ENCODE peak calls at places on chromosome 11, in eight cellular contexts. R is PC-9, Y is fibroblast of mammary gland, S is WTC11, T is body of pancreas, L is pancreas, J is cardiac fibroblast, X is B cell. G is an unnamed sample.

GRCh38 chr11:10778217-10778970 is 27.3 kb downstream of the CTR9 start:
- DNase-seq in R (no peak), Y (peak), S (no peak), T (peak), L (no peak), J (peak), X (no peak), G (no peak)

GRCh38 chr11:68447015-68447801 is 13.3 kb upstream of the PPP6R3 start:
- DNase-seq in R (peak), Y (peak), S (peak), T (peak), L (peak), J (peak), X (peak), G (peak)

GRCh38 chr11:80146231-80146630 is 705.4 kb upstream of the TENM4 start:
- DNase-seq in R (peak), Y (peak), S (no peak), T (no peak), L (no peak), J (no peak), X (no peak), G (no peak)

GRCh38 chr11:100445231-100445735 is 241.8 kb upstream of the ARHGAP42 start:
- DNase-seq in R (peak), Y (peak), S (no peak), T (peak), L (peak), J (peak), X (no peak), G (no peak)

GRCh38 chr11:93887111-93887510 is 36.7 kb upstream of the VSTM5 start:
- DNase-seq in R (no peak), Y (no peak), S (no peak), T (no peak), L (no peak), J (no peak), X (no peak), G (no peak)

GRCh38 chr11:93842461-93842860 is 8.0 kb downstream of the VSTM5 start:
- DNase-seq in R (peak), Y (peak), S (no peak), T (peak), L (peak), J (peak), X (no peak), G (no peak)

GRCh38 chr11:10991372-10991771 is 133.5 kb upstream of the ZBED5 start:
- DNase-seq in R (no peak), Y (no peak), S (no peak), T (no peak), L (no peak), J (no peak), X (no peak), G (no peak)

GRCh38 chr11:565921-566509 is 5.2 kb downstream of the RASSF7 start:
- DNase-seq in R (no peak), Y (no peak), S (no peak), T (no peak), L (no peak), J (no peak), X (no peak), G (no peak)

GRCh38 chr11:34366522-34366921 is 8.7 kb upstream of the ABTB2 start:
- DNase-seq in R (peak), Y (peak), S (peak), T (peak), L (peak), J (peak), X (no peak), G (peak)

GRCh38 chr11:134202661-134203060 is 21.1 kb downstream of the NCAPD3 start:
- DNase-seq in R (no peak), Y (no peak), S (no peak), T (no peak), L (no peak), J (no peak), X (no peak), G (no peak)

GRCh38 chr11:32396331-32396730 is 39.0 kb downstream of the WT1 start:
- DNase-seq in R (no peak), Y (no peak), S (no peak), T (no peak), L (no peak), J (no peak), X (no peak), G (no peak)

GRCh38 chr11:134041791-134042696 is 26.8 kb upstream of the JAM3 start:
- DNase-seq in R (no peak), Y (no peak), S (no peak), T (no peak), L (no peak), J (no peak), X (no peak), G (no peak)

GRCh38 chr11:94402355-94402754 is 1.1 kb upstream of the GPR83 start:
- DNase-seq in R (no peak), Y (no peak), S (no peak), T (no peak), L (no peak), J (no peak), X (no peak), G (no peak)

GRCh38 chr11:111845256-111846028 is 25.9 kb downstream of the ALG9 start:
- DNase-seq in R (peak), Y (peak), S (no peak), T (no peak), L (no peak), J (no peak), X (no peak), G (no peak)

GRCh38 chr11:75384438-75385080 is 14.8 kb upstream of the RPS3 start:
- DNase-seq in R (peak), Y (peak), S (peak), T (peak), L (peak), J (peak), X (peak), G (peak)

GRCh38 chr11:64868904-64869570 is 9.4 kb downstream of the EHD1 start:
- DNase-seq in R (peak), Y (peak), S (no peak), T (no peak), L (no peak), J (peak), X (no peak), G (no peak)

GRCh38 chr11:8807544-8808225 is 103.3 kb upstream of the AKIP1 start:
- DNase-seq in R (no peak), Y (peak), S (no peak), T (peak), L (peak), J (peak), X (no peak), G (no peak)

GRCh38 chr11:3196161-3197043 is 22.2 kb downstream of the MRGPRG start:
- DNase-seq in R (no peak), Y (no peak), S (no peak), T (no peak), L (no peak), J (no peak), X (no peak), G (no peak)

GRCh38 chr11:64385953-64386704 is 27.2 kb downstream of the RPS6KA4 start:
- DNase-seq in R (peak), Y (peak), S (no peak), T (no peak), L (no peak), J (peak), X (no peak), G (no peak)

GRCh38 chr11:70579376-70579955 is 181.1 kb downstream of the CTTN start:
- DNase-seq in R (no peak), Y (no peak), S (no peak), T (no peak), L (no peak), J (no peak), X (no peak), G (no peak)

GRCh38 chr11:17548444-17548843 is 1.4 kb downstream of the OTOG start:
- DNase-seq in R (no peak), Y (no peak), S (no peak), T (no peak), L (no peak), J (no peak), X (no peak), G (no peak)

DNA sequence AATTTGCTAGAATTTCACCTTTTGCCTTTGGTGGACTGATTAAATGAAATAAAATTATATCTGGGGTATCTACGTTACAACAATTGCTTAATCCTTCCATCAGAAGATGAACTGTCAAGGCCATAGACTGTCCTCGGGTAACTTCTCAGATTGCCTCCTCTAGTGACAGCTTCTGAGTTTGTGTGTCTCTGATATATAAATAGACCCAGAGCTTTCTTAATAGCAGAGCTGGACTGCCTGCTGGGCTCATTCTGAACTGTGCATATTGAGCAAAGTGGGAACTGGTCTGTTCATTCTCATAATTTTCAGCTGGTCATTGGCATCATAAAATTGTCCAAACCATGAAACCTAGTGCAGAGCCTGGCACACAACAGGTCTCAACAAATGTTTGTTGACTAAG is 99.1 kb upstream of the GRAMD1B start:
- DNase-seq in R (no peak), Y (no peak), S (no peak), T (no peak), L (no peak), J (no peak), X (no peak), G (no peak)
- TF ChIP-seq CTCF in R (no peak), Y (no peak), S (no peak), T (no peak), L (no peak), J (no peak), X (no peak), G (no peak)

GRCh38 chr11:29024386-29024785 is 916.2 kb downstream of the METTL15 start:
- DNase-seq in R (no peak), Y (peak), S (no peak), T (no peak), L (no peak), J (peak), X (no peak), G (no peak)

GRCh38 chr11:29018631-29019030 is 910.4 kb downstream of the METTL15 start:
- DNase-seq in R (no peak), Y (peak), S (no peak), T (no peak), L (no peak), J (peak), X (no peak), G (no peak)

GRCh38 chr11:29022676-29023075 is 914.5 kb downstream of the METTL15 start:
- DNase-seq in R (no peak), Y (no peak), S (no peak), T (no peak), L (no peak), J (peak), X (no peak), G (no peak)

GRCh38 chr11:29017941-29018340 is 909.8 kb downstream of the METTL15 start:
- DNase-seq in R (no peak), Y (no peak), S (no peak), T (no peak), L (no peak), J (no peak), X (no peak), G (no peak)

GRCh38 chr11:29019960-29020683 is 911.9 kb downstream of the METTL15 start:
- DNase-seq in R (peak), Y (peak), S (peak), T (no peak), L (no peak), J (peak), X (no peak), G (no peak)
- TF ChIP-seq CTCF in R (peak), Y (peak), S (peak), T (peak), L (peak), J (peak), X (no peak), G (no peak)

GRCh38 chr11:61718613-61719302 is 33.7 kb upstream of the MYRF start:
- DNase-seq in R (no peak), Y (peak), S (peak), T (no peak), L (no peak), J (peak), X (no peak), G (no peak)
- TF ChIP-seq CTCF in R (no peak), Y (no peak), S (no peak), T (no peak), L (no peak), J (no peak), X (no peak), G (no peak)

GRCh38 chr11:132024587-132025295 is 654.3 kb downstream of the NTM start:
- DNase-seq in R (no peak), Y (peak), S (no peak), T (no peak), L (no peak), J (peak), X (no peak), G (no peak)

GRCh38 chr11:132032555-132032954 is 662.1 kb downstream of the NTM start:
- DNase-seq in R (no peak), Y (peak), S (no peak), T (no peak), L (no peak), J (peak), X (no peak), G (no peak)

GRCh38 chr11:132026746-132027145 is 656.3 kb downstream of the NTM start:
- DNase-seq in R (no peak), Y (no peak), S (no peak), T (no peak), L (no peak), J (no peak), X (no peak), G (no peak)

GRCh38 chr11:132030896-132031295 is 660.5 kb downstream of the NTM start:
- DNase-seq in R (no peak), Y (no peak), S (no peak), T (no peak), L (no peak), J (no peak), X (no peak), G (no peak)

GRCh38 chr11:132028380-132029240 is 658.2 kb downstream of the NTM start:
- DNase-seq in R (no peak), Y (peak), S (no peak), T (peak), L (no peak), J (peak), X (no peak), G (no peak)
- TF ChIP-seq CTCF in R (no peak), Y (peak), S (no peak), T (peak), L (peak), J (peak), X (no peak), G (no peak)

DNA sequence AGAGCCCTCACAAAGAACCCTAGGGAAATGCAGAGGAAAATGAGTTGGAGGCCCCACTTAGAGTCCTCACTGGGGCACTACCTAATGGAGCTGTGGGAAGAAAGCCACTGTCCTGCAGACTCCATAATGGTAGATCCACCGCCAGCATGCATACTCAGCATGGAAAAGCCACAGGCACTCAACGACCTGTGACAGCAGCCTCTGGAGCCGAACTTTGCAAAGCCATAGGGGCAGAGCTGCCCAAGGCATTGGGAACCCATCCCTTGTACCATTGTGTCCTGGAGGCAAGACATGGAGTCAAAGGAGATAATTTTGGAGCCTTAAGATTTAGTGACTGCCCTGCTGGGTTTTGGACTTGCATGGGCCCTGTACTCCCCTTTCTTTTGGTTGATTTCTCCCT is 18.8 kb downstream of the BBOX1 start:
- DNase-seq in R (no peak), Y (no peak), S (no peak), T (no peak), L (no peak), J (no peak), X (no peak), G (no peak)
- TF ChIP-seq CTCF in R (no peak), Y (no peak), S (no peak), T (no peak), L (no peak), J (no peak), X (no peak), G (no peak)

DNA sequence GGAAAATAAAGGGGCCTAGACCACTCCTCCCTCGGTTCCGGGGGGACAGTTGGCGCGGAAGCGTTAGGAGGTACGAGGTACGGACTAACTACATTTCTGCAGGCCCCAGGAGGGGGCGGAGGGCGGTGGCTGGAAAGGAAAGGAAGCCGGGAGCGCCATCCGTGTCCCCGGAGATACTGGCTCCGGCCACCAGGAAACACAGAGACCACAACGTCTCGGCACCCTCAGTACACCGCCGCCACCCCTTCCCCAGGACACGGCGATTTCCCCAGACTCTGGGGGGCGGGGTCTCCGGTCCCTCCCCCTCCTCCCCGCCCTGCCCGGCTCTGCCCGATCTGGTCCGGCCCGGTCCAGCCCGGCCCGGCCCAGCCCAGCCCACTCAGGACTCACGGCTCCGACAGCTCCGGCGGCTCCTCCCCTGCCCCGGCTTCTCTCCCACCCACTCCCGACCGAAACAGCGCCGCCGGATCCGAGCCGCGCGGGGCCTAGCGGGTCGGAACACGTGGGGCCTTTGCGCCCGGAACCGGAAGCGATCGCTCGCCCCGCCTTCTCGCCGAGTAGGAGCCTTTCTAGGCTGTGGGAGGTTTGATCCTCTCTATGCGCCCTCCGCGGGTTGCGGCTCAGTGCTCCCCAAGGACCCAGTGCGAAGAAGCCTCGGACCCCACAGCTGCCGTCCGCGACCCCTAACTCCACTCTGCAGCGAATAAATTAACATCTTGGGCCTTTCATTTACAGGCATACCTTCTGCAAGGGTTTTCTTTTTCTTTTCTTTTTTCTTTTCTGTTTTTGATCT is at the start of gene ZNF202:
- DNase-seq in R (peak), Y (peak), S (peak), T (peak), L (peak), J (peak), X (peak), G (peak)
- TF ChIP-seq CTCF in R (peak), Y (no peak), S (no peak), T (peak), L (peak), J (peak), X (no peak), G (no peak)

GRCh38 chr11:113591122-113591521 is 115.0 kb downstream of the TMPRSS5 start:
- DNase-seq in R (no peak), Y (no peak), S (no peak), T (no peak), L (no peak), J (no peak), X (no peak), G (no peak)

GRCh38 chr11:113581713-113582112 is 106.5 kb upstream of the DRD2 start:
- DNase-seq in R (no peak), Y (no peak), S (no peak), T (no peak), L (no peak), J (no peak), X (no peak), G (no peak)

GRCh38 chr11:113584371-113584770 is 109.2 kb upstream of the DRD2 start:
- DNase-seq in R (no peak), Y (no peak), S (no peak), T (no peak), L (no peak), J (no peak), X (no peak), G (no peak)

DNA sequence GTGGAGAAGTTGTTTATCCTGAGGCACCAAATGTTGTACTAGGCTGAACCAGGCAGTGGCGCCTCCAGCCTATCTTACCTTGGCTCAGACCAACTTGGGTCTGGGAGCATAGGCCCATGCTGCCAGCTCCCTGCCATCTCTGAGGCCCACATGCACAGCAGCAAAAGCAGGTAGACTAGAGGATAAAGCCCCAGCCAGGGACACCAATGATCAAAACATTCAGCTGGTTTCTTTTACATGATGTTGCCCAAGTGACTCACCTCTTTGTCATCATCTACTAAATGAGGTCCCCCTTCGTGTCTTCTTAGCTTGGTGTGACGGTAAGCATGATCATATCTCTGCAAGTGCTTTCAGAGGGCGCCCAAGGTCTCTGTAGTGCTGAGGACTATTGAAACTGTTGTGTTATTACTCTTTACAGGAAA is 112.1 kb upstream of the DRD2 start:
- DNase-seq in R (no peak), Y (peak), S (no peak), T (no peak), L (no peak), J (peak), X (no peak), G (peak)
- TF ChIP-seq CTCF in R (no peak), Y (no peak), S (no peak), T (no peak), L (no peak), J (no peak), X (no peak), G (no peak)